ENCODE peak calls at places on chromosome 3, in four cellular contexts. S, X, T and H are unnamed samples.

GRCh38 chr3:134008630-134009156 is 21.0 kb downstream of the SLCO2A1 start:
- DNase-seq in S (peak), X (peak), T (no peak), H (peak)

GRCh38 chr3:63679181-63679580 is 26.7 kb downstream of the SNTN start:
- DNase-seq in S (no peak), X (no peak), T (no peak), H (no peak)

GRCh38 chr3:40504636-40505430 is 1.0 kb upstream of the ZNF620 start:
- DNase-seq in S (peak), X (peak), T (no peak), H (peak)

GRCh38 chr3:178777718-178778411 is 241.6 kb downstream of the KCNMB2 start:
- DNase-seq in S (peak), X (peak), T (no peak), H (peak)

GRCh38 chr3:40800343-40800742 is 275.6 kb downstream of the ZNF621 start:
- DNase-seq in S (peak), X (peak), T (no peak), H (peak)

GRCh38 chr3:69774029-69774428 is 34.8 kb downstream of the MITF start:
- DNase-seq in S (no peak), X (no peak), T (peak), H (no peak)

GRCh38 chr3:99842826-99843589 is 25.3 kb downstream of the CMSS1 start:
- DNase-seq in S (peak), X (peak), T (no peak), H (peak)

GRCh38 chr3:152593242-152593641 is 241.7 kb upstream of the P2RY1 start:
- DNase-seq in S (no peak), X (no peak), T (no peak), H (no peak)

DNA sequence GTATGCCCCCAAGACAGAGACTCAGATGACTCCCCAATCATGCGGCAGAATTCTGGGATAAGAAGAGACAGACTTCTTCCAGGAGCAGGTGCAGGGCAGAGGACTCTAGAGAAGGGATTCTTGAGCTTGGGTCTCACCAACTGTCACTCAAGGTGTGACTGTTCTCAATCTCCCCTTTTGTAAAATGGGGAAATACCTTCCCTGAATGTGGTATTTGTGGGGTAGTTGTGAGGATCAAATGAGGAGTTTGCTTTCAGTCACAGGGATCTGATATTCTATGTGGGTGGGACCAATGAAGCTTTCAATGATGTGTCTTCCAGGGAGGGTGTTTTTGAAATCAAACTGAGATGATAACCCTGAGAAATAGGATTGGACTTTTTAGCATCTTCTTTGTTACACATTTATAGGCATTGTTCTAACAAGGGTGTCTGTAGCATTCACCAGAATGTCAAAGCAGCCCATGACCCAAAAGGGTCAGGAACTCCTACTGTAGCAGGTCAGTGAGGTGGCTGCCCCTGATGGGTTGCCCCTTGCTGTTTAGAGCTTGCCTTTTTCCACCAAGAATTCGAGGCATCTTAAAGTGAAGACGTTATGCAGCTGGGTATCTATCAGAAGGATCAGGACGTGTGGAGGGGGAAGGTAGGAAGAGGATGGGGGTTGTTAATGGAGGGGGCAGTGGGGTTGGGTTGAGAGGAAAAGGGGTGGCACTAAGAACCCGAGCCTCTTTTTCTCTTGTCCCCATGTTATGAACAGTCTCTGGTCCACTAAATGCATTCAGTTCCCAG is 28.8 kb downstream of the UMPS start:
- DNase-seq in S (no peak), X (no peak), T (no peak), H (no peak)
- TF ChIP-seq CTCF in S (no peak), X (no peak), T (no peak), H (no peak)

GRCh38 chr3:43105224-43105596 is 669 bp downstream of the POMGNT2 start:
- DNase-seq in S (no peak), X (no peak), T (no peak), H (no peak)
- H3K4me3 ChIP-seq in S (peak), X (peak), T (peak), H (peak)

GRCh38 chr3:194141415-194142155 is 5.6 kb downstream of the HES1 start:
- DNase-seq in S (peak), X (peak), T (peak), H (no peak)

GRCh38 chr3:194140520-194141414 is 4.8 kb downstream of the HES1 start:
- DNase-seq in S (no peak), X (peak), T (peak), H (no peak)

GRCh38 chr3:194139977-194140351 is 4.0 kb downstream of the HES1 start:
- DNase-seq in S (peak), X (no peak), T (no peak), H (no peak)

GRCh38 chr3:194139085-194139976 is 3.4 kb downstream of the HES1 start:
- DNase-seq in S (peak), X (peak), T (peak), H (peak)

GRCh38 chr3:194142156-194142910 is 6.4 kb downstream of the HES1 start:
- DNase-seq in S (no peak), X (no peak), T (peak), H (no peak)
- TF ChIP-seq CTCF in S (no peak), X (no peak), T (no peak), H (no peak)

DNA sequence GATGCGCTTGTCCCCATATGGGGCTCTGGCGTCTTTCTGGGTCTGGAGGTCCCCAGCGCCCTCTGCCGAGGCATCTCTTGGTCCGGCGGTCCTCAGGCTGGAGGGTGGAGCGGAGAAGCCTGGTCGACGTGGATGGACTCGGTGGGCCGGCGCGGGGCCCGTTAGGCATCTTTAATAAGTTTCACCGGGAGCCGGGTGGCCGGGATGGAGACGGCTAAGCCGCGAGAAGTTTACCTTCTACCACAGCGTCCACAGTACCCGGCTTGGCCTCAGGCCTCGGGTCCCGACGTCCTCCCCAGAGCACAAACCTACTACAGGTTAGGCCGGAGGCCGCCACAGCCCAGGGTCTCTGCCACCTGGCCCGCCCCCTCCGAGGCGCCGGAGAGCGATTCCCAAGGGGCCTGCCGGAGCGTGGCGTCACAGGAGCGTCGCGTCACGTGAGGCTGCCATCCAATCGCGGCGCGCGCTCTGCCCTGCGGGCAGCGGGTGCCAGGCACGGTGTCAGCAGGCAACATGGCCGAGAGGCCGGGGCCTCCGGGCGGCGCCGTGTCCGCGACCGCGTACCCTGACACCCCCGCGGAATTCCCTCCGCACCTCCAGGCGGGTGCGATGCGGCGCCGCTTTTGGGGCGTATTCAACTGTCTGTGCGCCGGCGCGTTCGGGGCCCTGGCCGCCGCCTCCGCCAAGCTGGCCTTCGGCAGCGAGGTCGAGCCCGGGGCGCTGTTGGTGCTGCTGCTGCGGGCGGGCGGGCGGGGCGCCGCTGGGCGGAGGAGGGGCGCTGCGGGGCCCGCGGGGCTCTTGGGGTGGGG is at the start of gene TMEM42:
- DNase-seq in S (peak), X (peak), T (peak), H (peak)
- H3K4me3 ChIP-seq in S (peak), X (peak), T (peak), H (peak)